ENCODE peak calls at places on chromosomes 2 and 18, in five cellular contexts. S is GM23338, P is astrocyte, X is fibroblast of lung, Q is mammary epithelial cell. H is an unnamed sample.

GRCh38 chr2:159714586-159714930 is 2.3 kb downstream of the MARCHF7 start:
- DNase-seq in X (no peak), P (no peak), Q (no peak), S (no peak), H (peak)

GRCh38 chr2:98522854-98523253 is 78.2 kb downstream of the INPP4A start:
- DNase-seq in X (no peak), P (no peak), S (no peak), Q (no peak), H (no peak)

GRCh38 chr2:106343274-106343673 is 124.9 kb downstream of the RGPD3 start:
- DNase-seq in Q (no peak), P (no peak), X (no peak), S (no peak), H (no peak)

GRCh38 chr18:48838166-48838775 is 112.5 kb downstream of the SMAD7 start:
- DNase-seq in Q (no peak), P (no peak), X (no peak), S (no peak), H (no peak)

GRCh38 chr18:56175309-56175708 is 463.1 kb downstream of the TXNL1 start:
- DNase-seq in Q (no peak), P (no peak), X (no peak), S (no peak), H (no peak)

GRCh38 chr2:66481100-66481549 is 46.2 kb downstream of the MEIS1 start:
- DNase-seq in X (peak), S (peak), P (peak), Q (no peak), H (peak)

GRCh38 chr18:12857215-12857924 is 26.7 kb downstream of the PTPN2 start:
- DNase-seq in X (no peak), S (no peak), Q (no peak), P (no peak), H (no peak)

GRCh38 chr2:61436092-61436491 is 34.8 kb downstream of the USP34 start:
- DNase-seq in X (no peak), P (no peak), S (no peak), Q (no peak), H (no peak)

GRCh38 chr2:108423502-108424251 is 25.3 kb upstream of the GCC2 start:
- DNase-seq in P (no peak), S (no peak), X (no peak), Q (no peak), H (no peak)

GRCh38 chr2:111694690-111695089 is 189.3 kb downstream of the ANAPC1 start:
- DNase-seq in Q (peak), P (peak), S (no peak), X (peak), H (no peak)

GRCh38 chr2:28269019-28269784 is 123.5 kb upstream of the FOSL2 start:
- DNase-seq in P (peak), Q (peak), X (peak), S (peak), H (no peak)

GRCh38 chr2:75612862-75613243 is 33.7 kb upstream of the MRPL19 start:
- DNase-seq in X (no peak), S (no peak), P (no peak), Q (no peak), H (no peak)

GRCh38 chr2:132479140-132479539 is 62.5 kb downstream of the GPR39 start:
- DNase-seq in Q (no peak), S (no peak), P (peak), X (peak), H (no peak)

GRCh38 chr2:20522311-20522710 is 75.4 kb downstream of the RHOB start:
- DNase-seq in X (no peak), S (no peak), P (no peak), Q (no peak), H (no peak)

GRCh38 chr2:181682795-181683517 is 2.6 kb upstream of the NEUROD1 start:
- DNase-seq in S (peak), X (no peak), Q (no peak), P (no peak), H (peak)

GRCh38 chr2:181684454-181685149 is 4.3 kb upstream of the NEUROD1 start:
- DNase-seq in Q (no peak), X (no peak), S (no peak), P (no peak), H (no peak)

GRCh38 chr2:181682026-181682789 is 1.9 kb upstream of the NEUROD1 start:
- DNase-seq in S (no peak), P (no peak), X (no peak), Q (no peak), H (no peak)

GRCh38 chr2:181685150-181685688 is 4.9 kb upstream of the NEUROD1 start:
- DNase-seq in Q (no peak), P (no peak), X (peak), S (peak), H (peak)

DNA sequence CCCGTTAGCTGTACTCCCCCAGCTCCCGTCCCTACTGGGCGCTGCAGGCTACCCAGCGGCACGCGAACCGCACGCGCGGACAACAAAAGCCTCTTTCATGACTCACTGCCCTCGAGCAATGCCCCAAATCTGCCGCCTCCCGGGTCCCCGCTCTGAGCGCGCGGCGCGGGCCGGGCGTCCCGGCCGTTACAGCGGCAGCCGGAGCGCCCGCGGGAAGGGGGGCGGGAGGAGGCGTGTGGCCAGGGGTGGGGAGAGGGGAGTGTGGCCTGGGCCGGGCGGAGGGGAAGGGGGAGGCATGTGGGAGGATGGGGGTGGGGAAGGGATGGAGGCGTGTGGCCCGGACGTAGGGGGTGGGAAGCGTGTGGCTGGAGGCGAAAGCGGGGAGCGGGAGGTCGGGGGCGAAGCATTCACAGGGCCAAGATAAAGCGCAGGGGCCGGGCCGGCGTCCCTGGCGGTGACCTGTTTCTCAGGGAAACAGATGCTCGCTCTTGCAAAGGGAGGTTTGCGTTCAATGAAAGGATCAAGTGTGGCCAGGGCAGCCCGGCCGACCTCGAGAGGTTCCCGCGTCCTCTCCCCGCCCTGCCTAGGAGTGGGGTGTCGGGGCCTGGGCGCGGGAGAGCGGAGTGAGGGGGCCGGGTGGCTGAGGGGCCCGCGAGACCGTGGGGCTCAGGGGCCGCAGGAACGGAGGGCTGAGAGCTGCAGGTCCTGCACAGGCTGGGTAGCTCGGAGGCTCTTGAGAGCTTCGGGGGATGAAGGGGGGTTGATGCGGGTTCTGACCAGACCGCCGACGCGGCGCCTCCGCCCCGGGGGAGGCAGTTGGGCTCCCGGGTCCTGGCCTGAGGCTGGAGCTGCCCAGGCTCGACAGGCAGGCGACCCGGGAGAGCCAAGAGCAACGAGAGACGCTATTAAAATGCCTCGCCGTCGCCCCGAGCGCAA is 3.5 kb upstream of the NEUROD1 start:
- DNase-seq in X (peak), S (peak), P (peak), Q (peak), H (peak)
- TF ChIP-seq EZH2 in X (peak), S (peak), P (peak), Q (no peak), H (peak)

DNA sequence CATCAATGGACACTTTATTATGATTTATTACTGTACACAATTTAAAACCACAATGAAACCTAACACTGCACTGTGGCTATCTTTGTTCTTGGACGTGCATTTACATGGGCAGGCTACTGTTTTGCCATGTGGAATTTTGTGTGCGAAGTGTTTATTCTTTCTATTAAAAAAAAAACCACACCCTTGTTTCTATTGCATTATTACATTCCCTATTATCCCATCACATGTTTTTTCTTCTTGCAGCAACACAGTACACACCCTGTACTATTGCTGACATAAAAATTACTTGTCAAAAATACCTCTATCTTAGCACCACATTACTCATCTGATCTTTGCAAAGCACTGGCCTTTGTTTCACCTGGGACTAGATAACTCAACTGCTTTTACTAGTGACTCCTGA is 1.5 kb downstream of the RNF152 start:
- DNase-seq in P (no peak), Q (peak), S (no peak), X (no peak), H (no peak)
- H3K4me3 ChIP-seq in P (no peak), Q (peak), S (no peak), X (no peak), H (no peak)

DNA sequence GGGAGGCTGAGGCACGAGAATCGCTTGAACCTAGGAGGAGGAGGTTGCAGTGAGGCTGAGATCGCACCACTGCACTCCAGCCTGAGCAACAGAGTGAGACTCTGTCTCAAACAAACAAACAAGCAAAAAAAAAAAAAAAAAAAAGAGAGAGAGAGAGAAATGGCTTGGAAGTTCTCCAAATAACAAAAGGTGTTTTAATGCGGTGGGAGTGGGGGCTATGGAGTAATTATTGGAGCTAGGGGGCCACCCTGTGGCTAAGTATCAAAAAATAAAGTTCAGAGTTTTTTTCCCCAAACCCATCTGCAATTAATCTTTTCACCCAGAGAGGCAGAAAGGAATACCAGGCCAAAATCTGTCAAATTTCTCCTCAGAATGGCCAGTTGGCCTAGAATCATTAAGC is 23.0 kb upstream of the CEP68 start:
- DNase-seq in X (no peak), Q (no peak), S (no peak), P (no peak), H (no peak)
- TF ChIP-seq CTCF in X (no peak), Q (peak), S (peak), P (no peak), H (peak)

DNA sequence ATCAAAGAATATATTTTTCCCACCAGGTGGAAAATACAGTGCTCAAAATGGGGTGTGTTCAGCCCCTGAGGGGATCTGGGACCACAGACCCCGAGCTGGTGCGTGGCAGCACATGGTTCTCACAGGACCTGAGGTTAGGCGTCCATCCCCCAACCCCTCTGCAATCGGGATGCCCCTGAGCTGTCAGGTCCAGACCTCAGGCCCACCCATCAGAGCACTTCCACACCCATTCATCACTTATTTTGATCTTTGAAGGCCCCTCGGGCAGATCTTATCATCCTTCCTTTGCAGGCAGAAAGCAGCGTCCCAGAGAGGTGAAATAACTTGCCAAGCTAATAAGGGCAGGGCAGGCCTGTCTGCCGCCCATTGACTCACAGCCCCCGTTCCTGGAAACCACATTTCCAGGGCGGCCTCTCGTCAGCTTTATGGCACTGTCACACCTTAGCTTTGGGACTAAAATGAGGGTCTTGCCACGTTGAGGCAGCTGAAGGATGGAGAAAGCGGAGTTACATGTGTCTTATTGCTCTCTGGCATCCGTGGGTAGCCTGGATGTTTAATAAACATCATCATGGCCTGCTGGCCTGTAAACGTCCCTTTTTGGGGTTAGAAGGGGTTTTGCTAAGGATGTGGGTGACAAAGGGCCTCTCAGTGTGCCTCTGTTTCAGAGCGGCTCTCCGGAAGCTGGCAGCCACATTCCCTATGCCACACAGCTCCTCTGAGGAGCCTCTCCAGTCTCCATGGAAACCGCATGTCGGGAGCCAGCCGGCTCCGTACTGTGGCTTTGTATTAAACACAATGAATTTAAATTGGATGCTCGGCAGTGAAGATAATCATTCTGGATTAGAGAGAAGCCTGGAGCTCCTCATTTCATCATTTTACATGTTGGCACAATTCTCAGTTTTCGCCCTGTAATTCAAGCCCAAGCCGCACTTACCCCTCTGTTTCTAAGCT is 58.3 kb upstream of the MAPRE3 start:
- DNase-seq in S (peak), Q (no peak), P (no peak), X (peak), H (peak)
- TF ChIP-seq EZH2 in S (no peak), Q (peak), P (peak), X (peak), H (no peak)

H was measured in neural progenitor cell.